ENCODE peak calls at places on chromosomes 3 and 15, in five cellular contexts. One of them, this sample, is unnamed.

GRCh38 chr3:70889162-70890045 is 577.0 kb upstream of the MDFIC2 start:
- DNase-seq in endothelial cell of umbilical vein: no peak
- DNase-seq in GM23338: no peak
- DNase-seq in vagina: no peak
- DNase-seq in stomach: no peak
- DNase-seq in this sample: no peak

GRCh38 chr15:39127925-39128617 is 452.8 kb upstream of the THBS1 start:
- DNase-seq in endothelial cell of umbilical vein: peak; percentile 98
- DNase-seq in GM23338: peak; percentile 50
- DNase-seq in vagina: no peak
- DNase-seq in stomach: no peak
- DNase-seq in this sample: no peak

GRCh38 chr3:185677146-185677829 is 91.2 kb downstream of the SENP2 start:
- DNase-seq in endothelial cell of umbilical vein: peak; percentile 81
- DNase-seq in GM23338: peak; percentile 91
- DNase-seq in vagina: no peak
- DNase-seq in stomach: no peak
- DNase-seq in this sample: no peak

GRCh38 chr3:19688767-19689166 is 245.2 kb downstream of the EFHB start:
- DNase-seq in endothelial cell of umbilical vein: no peak
- DNase-seq in GM23338: peak; percentile 56
- DNase-seq in vagina: no peak
- DNase-seq in stomach: no peak
- DNase-seq in this sample: no peak

GRCh38 chr15:50003786-50004334 is 115.2 kb downstream of the ATP8B4 start:
- DNase-seq in endothelial cell of umbilical vein: peak; percentile 63
- DNase-seq in GM23338: peak; percentile 95
- DNase-seq in vagina: no peak
- DNase-seq in stomach: peak; percentile 70
- DNase-seq in this sample: peak; percentile 91

GRCh38 chr15:39388118-39388517 is 192.8 kb upstream of the THBS1 start:
- DNase-seq in endothelial cell of umbilical vein: no peak
- DNase-seq in GM23338: no peak
- DNase-seq in vagina: no peak
- DNase-seq in stomach: no peak
- DNase-seq in this sample: no peak

GRCh38 chr3:156321934-156322333 is 201.6 kb downstream of the KCNAB1 start:
- DNase-seq in endothelial cell of umbilical vein: no peak
- DNase-seq in GM23338: no peak
- DNase-seq in vagina: no peak
- DNase-seq in stomach: no peak
- DNase-seq in this sample: no peak

GRCh38 chr15:40878785-40879184 is 4.8 kb upstream of the RHOV start:
- DNase-seq in endothelial cell of umbilical vein: no peak
- DNase-seq in GM23338: no peak
- DNase-seq in vagina: no peak
- DNase-seq in stomach: no peak
- DNase-seq in this sample: no peak

GRCh38 chr15:27514526-27514925 is 543.5 kb downstream of the GABRG3 start:
- DNase-seq in endothelial cell of umbilical vein: no peak
- DNase-seq in GM23338: no peak
- DNase-seq in vagina: no peak
- DNase-seq in stomach: no peak
- DNase-seq in this sample: no peak

GRCh38 chr3:156691920-156692319 is 17.5 kb downstream of the TIPARP start:
- DNase-seq in endothelial cell of umbilical vein: peak; percentile 91
- DNase-seq in GM23338: no peak
- DNase-seq in vagina: no peak
- DNase-seq in stomach: no peak
- DNase-seq in this sample: no peak

GRCh38 chr15:32898991-32899613 is 181.3 kb downstream of the GREM1 start:
- DNase-seq in endothelial cell of umbilical vein: no peak
- DNase-seq in GM23338: peak; percentile 82
- DNase-seq in vagina: no peak
- DNase-seq in stomach: no peak
- DNase-seq in this sample: peak; percentile 79

GRCh38 chr15:68383161-68384074 is 48.5 kb downstream of the ITGA11 start:
- DNase-seq in endothelial cell of umbilical vein: peak; percentile 69
- DNase-seq in GM23338: peak; percentile 77
- DNase-seq in vagina: no peak
- DNase-seq in stomach: peak; percentile 26
- DNase-seq in this sample: no peak

GRCh38 chr3:65096110-65096509 is 408.3 kb upstream of the ADAMTS9 start:
- DNase-seq in endothelial cell of umbilical vein: no peak
- DNase-seq in GM23338: no peak
- DNase-seq in vagina: no peak
- DNase-seq in stomach: no peak
- DNase-seq in this sample: no peak

GRCh38 chr15:64503197-64503596 is 42.8 kb downstream of the ZNF609 start:
- DNase-seq in endothelial cell of umbilical vein: peak; percentile 81
- DNase-seq in GM23338: peak; percentile 36
- DNase-seq in vagina: no peak
- DNase-seq in stomach: no peak
- DNase-seq in this sample: no peak

GRCh38 chr3:81947359-81947758 is 185.9 kb upstream of the GBE1 start:
- DNase-seq in endothelial cell of umbilical vein: no peak
- DNase-seq in GM23338: no peak
- DNase-seq in vagina: no peak
- DNase-seq in stomach: no peak
- DNase-seq in this sample: no peak

GRCh38 chr3:38515367-38515766 is 19.2 kb downstream of the EXOG start:
- DNase-seq in endothelial cell of umbilical vein: no peak
- DNase-seq in GM23338: no peak
- DNase-seq in vagina: no peak
- DNase-seq in stomach: no peak
- DNase-seq in this sample: peak; percentile 41

GRCh38 chr3:11618897-11619296 is 24.8 kb downstream of the VGLL4 start:
- DNase-seq in endothelial cell of umbilical vein: peak; percentile 61
- DNase-seq in GM23338: no peak
- DNase-seq in vagina: no peak
- DNase-seq in stomach: peak; percentile 50
- DNase-seq in this sample: no peak

GRCh38 chr15:56886878-56887781 is 31.3 kb upstream of the TCF12 start:
- DNase-seq in endothelial cell of umbilical vein: peak; percentile 91
- DNase-seq in GM23338: peak; percentile 95
- DNase-seq in vagina: no peak
- DNase-seq in stomach: peak; percentile 95
- DNase-seq in this sample: peak; percentile 96

GRCh38 chr15:98611808-98612207 is 36.5 kb upstream of the IGF1R start:
- DNase-seq in endothelial cell of umbilical vein: no peak
- DNase-seq in GM23338: no peak
- DNase-seq in vagina: no peak
- DNase-seq in stomach: no peak
- DNase-seq in this sample: no peak

GRCh38 chr15:89625716-89626115 is 29.6 kb downstream of the KIF7 start:
- DNase-seq in endothelial cell of umbilical vein: no peak
- DNase-seq in GM23338: no peak
- DNase-seq in vagina: no peak
- DNase-seq in stomach: no peak
- DNase-seq in this sample: no peak

GRCh38 chr15:44584162-44584749 is 47.3 kb downstream of the EIF3J start:
- DNase-seq in endothelial cell of umbilical vein: peak; percentile 49
- DNase-seq in GM23338: peak; percentile 66
- DNase-seq in vagina: no peak
- DNase-seq in stomach: peak; percentile 64
- DNase-seq in this sample: peak; percentile 84

GRCh38 chr3:108079877-108080276 is 11.0 kb downstream of the CD47 start:
- DNase-seq in endothelial cell of umbilical vein: no peak
- DNase-seq in GM23338: no peak
- DNase-seq in vagina: no peak
- DNase-seq in stomach: no peak
- DNase-seq in this sample: no peak

GRCh38 chr3:108073712-108074431 is 17.0 kb downstream of the CD47 start:
- DNase-seq in endothelial cell of umbilical vein: no peak
- DNase-seq in GM23338: no peak
- DNase-seq in vagina: no peak
- DNase-seq in stomach: no peak
- DNase-seq in this sample: no peak

GRCh38 chr3:108076564-108076963 is 14.3 kb downstream of the CD47 start:
- DNase-seq in endothelial cell of umbilical vein: no peak
- DNase-seq in GM23338: no peak
- DNase-seq in vagina: no peak
- DNase-seq in stomach: no peak
- DNase-seq in this sample: no peak

GRCh38 chr3:108079043-108079442 is 11.8 kb downstream of the CD47 start:
- DNase-seq in endothelial cell of umbilical vein: no peak
- DNase-seq in GM23338: no peak
- DNase-seq in vagina: no peak
- DNase-seq in stomach: no peak
- DNase-seq in this sample: no peak
- H3K27ac ChIP-seq in endothelial cell of umbilical vein: no peak overlapping the region
- H3K27ac ChIP-seq in GM23338: no peak overlapping the region
- H3K27ac ChIP-seq in vagina: no peak overlapping the region
- H3K27ac ChIP-seq in stomach: no peak overlapping the region
- H3K27ac ChIP-seq in this sample: no peak overlapping the region

DNA sequence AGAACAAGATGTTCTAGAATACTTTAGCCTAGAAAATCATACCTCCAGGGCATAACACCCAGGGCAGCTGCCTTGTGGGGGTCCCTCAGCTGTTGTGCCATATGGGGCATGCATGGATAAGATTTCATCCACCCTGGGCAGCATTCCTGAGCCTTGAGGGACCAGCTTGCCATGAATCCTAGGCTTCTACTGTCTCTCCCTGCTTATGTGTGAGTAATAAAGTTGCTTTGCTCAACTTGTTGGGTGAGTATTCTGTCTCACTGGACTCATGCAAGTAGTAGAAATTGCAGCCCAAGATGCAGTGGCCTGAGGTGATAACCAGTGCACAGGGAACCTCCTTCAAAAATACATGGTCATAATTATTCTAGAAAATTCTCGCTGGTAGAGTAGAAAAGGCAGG is 52.1 kb upstream of the EPHB1 start:
- DNase-seq in endothelial cell of umbilical vein: no peak
- DNase-seq in GM23338: no peak
- DNase-seq in vagina: no peak
- DNase-seq in stomach: no peak
- DNase-seq in this sample: no peak
- TF ChIP-seq POLR2AphosphoS5 in endothelial cell of umbilical vein: no peak
- TF ChIP-seq POLR2AphosphoS5 in GM23338: no peak
- TF ChIP-seq POLR2AphosphoS5 in vagina: no peak
- TF ChIP-seq POLR2AphosphoS5 in stomach: no peak
- TF ChIP-seq POLR2AphosphoS5 in this sample: no peak

GRCh38 chr3:98782826-98783500 is 19.8 kb downstream of the ST3GAL6 start:
- DNase-seq in endothelial cell of umbilical vein: no peak
- DNase-seq in GM23338: no peak
- DNase-seq in vagina: no peak
- DNase-seq in stomach: no peak
- DNase-seq in this sample: no peak
- H3K27ac ChIP-seq in endothelial cell of umbilical vein: no peak overlapping the region
- H3K27ac ChIP-seq in GM23338: no peak overlapping the region
- H3K27ac ChIP-seq in vagina: no peak overlapping the region
- H3K27ac ChIP-seq in stomach: no peak overlapping the region
- H3K27ac ChIP-seq in this sample: no peak overlapping the region

GRCh38 chr3:71919572-71919971 is 134.6 kb upstream of the PROK2 start:
- DNase-seq in endothelial cell of umbilical vein: no peak
- DNase-seq in GM23338: no peak
- DNase-seq in vagina: no peak
- DNase-seq in stomach: no peak
- DNase-seq in this sample: no peak
- TF ChIP-seq POLR2AphosphoS5 in endothelial cell of umbilical vein: no peak
- TF ChIP-seq POLR2AphosphoS5 in GM23338: no peak
- TF ChIP-seq POLR2AphosphoS5 in vagina: no peak
- TF ChIP-seq POLR2AphosphoS5 in stomach: no peak
- TF ChIP-seq POLR2AphosphoS5 in this sample: no peak

This sample was measured in spleen.